ENCODE peak calls at places on chromosomes 5 and 9, in four cellular contexts. E, C, N and S are unnamed samples.

GRCh38 chr9:96160866-96161265 is 141.1 kb downstream of the HSD17B3 start:
- DNase-seq in C (no peak), E (no peak), N (no peak), S (no peak)

GRCh38 chr9:33287087-33287490 is 3.2 kb upstream of the NFX1 start:
- DNase-seq in N (no peak), E (no peak), C (peak; percentile 67), S (peak; percentile 58)

GRCh38 chr9:94952553-94953373 is 226.3 kb downstream of the AOPEP start:
- DNase-seq in E (no peak), N (peak; percentile 26), C (no peak), S (no peak)

GRCh38 chr5:178551059-178551458 is 39.1 kb downstream of the COL23A1 start:
- DNase-seq in N (no peak), E (peak; percentile 29), C (peak; percentile 18), S (no peak)

GRCh38 chr9:37229455-37229854 is 109.1 kb downstream of the ZCCHC7 start:
- DNase-seq in E (no peak), N (no peak), C (no peak), S (no peak)

GRCh38 chr9:108478871-108479332 is 376.9 kb downstream of the ACTL7B start:
- DNase-seq in C (peak; percentile 25), E (no peak), N (peak; percentile 15), S (no peak)

GRCh38 chr9:14661421-14662059 is 31.7 kb downstream of the ZDHHC21 start:
- DNase-seq in N (no peak), C (peak; percentile 27), E (peak; percentile 4), S (peak; percentile 6)

GRCh38 chr5:72517961-72518690 is 10.9 kb upstream of the ZNF366 start:
- DNase-seq in C (peak; percentile 26), N (no peak), E (no peak), S (no peak)

GRCh38 chr5:148060881-148061280 is 2.9 kb upstream of the SPINK5 start:
- DNase-seq in C (no peak), N (no peak), E (no peak), S (no peak)

GRCh38 chr9:83281306-83282255 is 218.6 kb upstream of the RASEF start:
- DNase-seq in N (no peak), E (no peak), C (no peak), S (no peak)

GRCh38 chr5:57499262-57500050 is 16.8 kb upstream of the ACTBL2 start:
- DNase-seq in E (peak; percentile 46), N (peak; percentile 44), C (peak; percentile 5), S (peak; percentile 34)

GRCh38 chr5:13640270-13640669 is 304.2 kb downstream of the DNAH5 start:
- DNase-seq in N (no peak), C (no peak), E (no peak), S (no peak)

GRCh38 chr5:149881069-149881622 is 63.4 kb downstream of the PDE6A start:
- DNase-seq in E (no peak), N (no peak), C (no peak), S (no peak)

GRCh38 chr5:140324041-140324833 is 21.3 kb upstream of the PFDN1 start:
- DNase-seq in C (peak; percentile 62), N (no peak), E (no peak), S (no peak)

GRCh38 chr9:32378993-32379729 is 5.3 kb upstream of the ACO1 start:
- DNase-seq in E (peak; percentile 34), C (peak; percentile 85), N (peak; percentile 44), S (peak; percentile 63)

GRCh38 chr5:96492654-96493053 is 59.6 kb upstream of the PCSK1 start:
- DNase-seq in N (no peak), C (no peak), E (no peak), S (no peak)

GRCh38 chr5:135034186-135034962 is at the start of gene PITX1:
- DNase-seq in C (peak; percentile 52), N (no peak), E (peak; percentile 93), S (peak; percentile 77)

GRCh38 chr9:121478816-121479676 is 20.6 kb downstream of the GGTA1 start:
- DNase-seq in N (no peak), C (no peak), E (no peak), S (no peak)

GRCh38 chr5:6026766-6027165 is 351.6 kb downstream of the MED10 start:
- DNase-seq in E (no peak), N (no peak), C (no peak), S (no peak)

GRCh38 chr9:3359778-3360177 is 166.0 kb downstream of the RFX3 start:
- DNase-seq in E (no peak), N (no peak), C (no peak), S (no peak)

GRCh38 chr9:87812375-87813118 is 70.1 kb upstream of the SPATA31E1 start:
- DNase-seq in E (peak; percentile 35), C (peak; percentile 4), N (no peak), S (peak; percentile 52)

GRCh38 chr9:70668751-70669150 is 254.3 kb upstream of the KLF9 start:
- DNase-seq in N (no peak), E (no peak), C (no peak), S (no peak)

GRCh38 chr9:124894035-124894740 is 32.3 kb downstream of the ARPC5L start:
- DNase-seq in E (no peak), N (no peak), C (no peak), S (no peak)

GRCh38 chr5:106966686-106967315 is 703.9 kb downstream of the EFNA5 start:
- DNase-seq in E (no peak), N (no peak), C (no peak), S (no peak)

GRCh38 chr5:142817961-142818431 is 47.8 kb downstream of the ARHGAP26 start:
- DNase-seq in N (no peak), E (no peak), C (no peak), S (no peak)

GRCh38 chr5:143355710-143356109 is 47.8 kb downstream of the NR3C1 start:
- DNase-seq in C (peak; percentile 76), N (no peak), E (no peak), S (peak; percentile 36)

GRCh38 chr9:134154262-134154701 is 10.1 kb downstream of the RNU6ATAC start:
- DNase-seq in E (no peak), C (no peak), N (no peak), S (no peak)

GRCh38 chr5:54669845-54670635 is 152.5 kb downstream of the SNX18 start:
- DNase-seq in C (no peak), E (no peak), N (no peak), S (no peak)

GRCh38 chr9:133147412-133148271 is 16.1 kb downstream of the GBGT1 start:
- DNase-seq in E (peak; percentile 63), N (no peak), C (peak; percentile 70), S (peak; percentile 71)

GRCh38 chr9:133151601-133152525 is 11.9 kb downstream of the GBGT1 start:
- DNase-seq in E (no peak), N (no peak), C (no peak), S (no peak)

GRCh38 chr9:133148351-133149129 is 15.2 kb downstream of the GBGT1 start:
- DNase-seq in E (no peak), N (no peak), C (no peak), S (no peak)

GRCh38 chr9:133151041-133151440 is 12.7 kb downstream of the GBGT1 start:
- DNase-seq in E (no peak), N (no peak), C (no peak), S (no peak)

GRCh38 chr9:133149130-133150015 is 14.3 kb downstream of the GBGT1 start:
- DNase-seq in E (peak; percentile 98), N (peak; percentile 85), C (peak; percentile 82), S (peak; percentile 94)
- TF ChIP-seq TARDBP in E (no peak), N (no peak), C (peak; percentile 81), S (no peak)

DNA sequence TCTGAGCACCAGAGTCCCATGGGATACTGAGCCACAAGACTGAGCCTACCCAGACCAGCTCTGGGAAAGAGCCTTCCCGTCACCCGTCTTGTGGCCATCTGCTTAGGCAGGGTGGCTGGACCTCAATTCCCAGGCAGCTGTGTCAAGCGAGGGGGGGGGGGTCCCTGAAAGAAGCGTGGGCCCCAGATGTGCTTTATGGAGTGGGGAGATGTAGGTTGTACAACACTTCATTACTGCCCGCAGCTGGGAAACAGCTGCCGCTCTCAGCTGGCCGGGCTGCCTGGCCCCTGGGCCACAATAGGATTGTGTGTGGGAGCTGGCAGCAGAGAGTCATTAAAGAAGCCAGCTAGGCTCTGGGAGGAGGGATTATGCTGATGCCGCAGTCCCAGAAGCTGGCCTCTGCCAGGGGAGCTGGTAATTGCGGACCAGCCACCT is 145.3 kb downstream of the GADD45G start:
- DNase-seq in N (no peak), C (no peak), E (no peak), S (no peak)
- TF ChIP-seq SP1 in N (no peak), C (no peak), E (no peak), S (no peak)

GRCh38 chr9:77457916-77458592 is 190.1 kb downstream of the GNA14 start:
- DNase-seq in N (no peak), C (peak; percentile 55), E (peak; percentile 54), S (peak; percentile 80)
- TF ChIP-seq TARDBP in N (no peak), C (no peak), E (no peak), S (no peak)

GRCh38 chr5:93343570-93343969 is 237.4 kb downstream of the NR2F1-AS1 start:
- DNase-seq in N (peak; percentile 11), E (no peak), C (no peak), S (no peak)

GRCh38 chr5:93346301-93346700 is 234.7 kb downstream of the NR2F1-AS1 start:
- DNase-seq in E (no peak), N (no peak), C (no peak), S (no peak)

GRCh38 chr5:93340881-93341280 is 240.1 kb downstream of the NR2F1-AS1 start:
- DNase-seq in E (no peak), C (no peak), N (no peak), S (no peak)

GRCh38 chr5:93337138-93337537 is 243.9 kb downstream of the NR2F1-AS1 start:
- DNase-seq in N (no peak), C (no peak), E (no peak), S (no peak)

DNA sequence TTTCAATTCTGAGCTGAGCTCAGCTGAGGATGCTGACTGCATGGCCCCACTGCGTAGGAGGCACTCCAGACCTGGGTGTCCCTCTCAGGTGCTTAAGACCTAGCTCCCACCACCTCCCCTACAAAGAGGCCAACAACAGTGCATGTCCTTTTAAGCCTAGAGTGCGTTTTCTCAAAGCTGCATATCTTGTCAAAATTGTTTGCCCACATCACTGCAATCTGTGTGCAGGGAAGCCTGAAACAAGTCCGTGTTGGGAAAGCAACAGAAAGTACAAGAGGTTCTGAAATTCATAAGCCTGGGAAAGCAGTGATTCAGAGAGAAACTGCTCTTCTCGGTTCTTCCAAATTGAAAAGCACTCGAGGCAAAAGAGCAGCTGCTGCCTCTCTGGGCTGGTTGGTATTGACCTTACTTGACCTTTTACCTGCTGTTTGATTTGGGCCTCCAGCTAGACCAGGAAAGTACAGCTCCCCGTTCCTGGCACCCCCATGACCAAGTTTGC is 238.4 kb downstream of the NR2F1-AS1 start:
- DNase-seq in E (no peak), C (no peak), N (peak; percentile 31), S (no peak)
- TF ChIP-seq SP1 in E (no peak), C (no peak), N (no peak), S (no peak)

DNA sequence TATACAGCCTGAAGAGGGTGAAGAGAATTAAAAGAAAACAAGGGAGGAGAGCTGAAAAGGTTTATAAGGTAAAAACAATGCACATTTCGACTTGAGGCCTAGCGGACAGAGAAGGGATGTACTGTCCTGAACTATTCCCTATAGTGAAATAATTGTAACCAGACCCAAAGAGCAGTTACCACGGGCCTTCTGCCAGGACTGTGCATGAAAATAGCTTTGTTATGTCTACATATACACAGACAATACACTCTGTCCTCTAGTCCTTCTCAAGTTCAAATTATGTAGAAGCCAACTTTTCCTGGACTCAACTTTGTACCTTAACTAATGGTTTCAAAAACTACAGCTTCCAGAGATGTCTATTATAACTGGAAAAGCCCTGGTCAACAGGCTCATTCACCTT is 223.7 kb downstream of the PCSK5 start:
- DNase-seq in C (no peak), N (no peak), E (no peak), S (no peak)
- TF ChIP-seq TARDBP in C (no peak), N (no peak), E (no peak), S (no peak)

GRCh38 chr9:90802534-90802933 is 915 bp downstream of the SYK start:
- DNase-seq in C (no peak), N (no peak), E (no peak), S (no peak)
- TF ChIP-seq SP1 in C (no peak), N (no peak), E (no peak), S (no peak)